ENCODE peak calls at places on chromosomes 7 and 10, in eight cellular contexts. One of them, this sample, is unnamed. For H3K9me3 and H3K4me1, the result is how much of the 10 kb centered on the place peaks cover.

GRCh38 chr7:101125989-101126650 is 784 bp upstream of the SERPINE1 start:
- DNase-seq in upper lobe of right lung: peak
- DNase-seq in heart left ventricle: peak
- DNase-seq in body of pancreas: peak
- DNase-seq in CD8-positive, alpha-beta memory T cell: no peak
- DNase-seq in left ventricle myocardium inferior: peak
- DNase-seq in SK-N-SH: no peak
- DNase-seq in lower lobe of right lung: peak
- DNase-seq in this sample: peak

GRCh38 chr7:35339811-35340210 is 85.9 kb upstream of the TBX20 start:
- DNase-seq in upper lobe of right lung: no peak
- DNase-seq in heart left ventricle: no peak
- DNase-seq in body of pancreas: no peak
- DNase-seq in CD8-positive, alpha-beta memory T cell: no peak
- DNase-seq in left ventricle myocardium inferior: no peak
- DNase-seq in SK-N-SH: no peak
- DNase-seq in lower lobe of right lung: no peak
- DNase-seq in this sample: no peak

GRCh38 chr10:52453501-52453900 is 139.4 kb downstream of the DKK1 start:
- DNase-seq in upper lobe of right lung: no peak
- DNase-seq in heart left ventricle: no peak
- DNase-seq in body of pancreas: no peak
- DNase-seq in CD8-positive, alpha-beta memory T cell: no peak
- DNase-seq in left ventricle myocardium inferior: no peak
- DNase-seq in SK-N-SH: no peak
- DNase-seq in lower lobe of right lung: no peak
- DNase-seq in this sample: no peak

GRCh38 chr7:148883233-148884048 is 650 bp downstream of the EZH2 start:
- DNase-seq in upper lobe of right lung: peak
- DNase-seq in heart left ventricle: peak
- DNase-seq in body of pancreas: peak
- DNase-seq in CD8-positive, alpha-beta memory T cell: peak
- DNase-seq in left ventricle myocardium inferior: peak
- DNase-seq in SK-N-SH: peak
- DNase-seq in lower lobe of right lung: peak
- DNase-seq in this sample: peak

GRCh38 chr10:21516270-21517131 is 9.0 kb downstream of the SKIDA1 start:
- DNase-seq in upper lobe of right lung: peak
- DNase-seq in heart left ventricle: peak
- DNase-seq in body of pancreas: peak
- DNase-seq in CD8-positive, alpha-beta memory T cell: peak
- DNase-seq in left ventricle myocardium inferior: peak
- DNase-seq in SK-N-SH: peak
- DNase-seq in lower lobe of right lung: peak
- DNase-seq in this sample: peak

GRCh38 chr7:2757904-2758672 is 70.1 kb downstream of the AMZ1 start:
- DNase-seq in upper lobe of right lung: peak
- DNase-seq in heart left ventricle: no peak
- DNase-seq in body of pancreas: peak
- DNase-seq in CD8-positive, alpha-beta memory T cell: peak
- DNase-seq in left ventricle myocardium inferior: no peak
- DNase-seq in SK-N-SH: peak
- DNase-seq in lower lobe of right lung: no peak
- DNase-seq in this sample: no peak

GRCh38 chr10:100146875-100147665 is 38.8 kb downstream of the ERLIN1 start:
- DNase-seq in upper lobe of right lung: no peak
- DNase-seq in heart left ventricle: no peak
- DNase-seq in body of pancreas: no peak
- DNase-seq in CD8-positive, alpha-beta memory T cell: no peak
- DNase-seq in left ventricle myocardium inferior: no peak
- DNase-seq in SK-N-SH: no peak
- DNase-seq in lower lobe of right lung: no peak
- DNase-seq in this sample: no peak

GRCh38 chr10:79491171-79491835 is 21.0 kb upstream of the EIF5AL1 start:
- DNase-seq in upper lobe of right lung: no peak
- DNase-seq in heart left ventricle: no peak
- DNase-seq in body of pancreas: no peak
- DNase-seq in CD8-positive, alpha-beta memory T cell: no peak
- DNase-seq in left ventricle myocardium inferior: no peak
- DNase-seq in SK-N-SH: no peak
- DNase-seq in lower lobe of right lung: no peak
- DNase-seq in this sample: no peak

GRCh38 chr10:50512743-50513416 is 110.9 kb downstream of the SGMS1 start:
- DNase-seq in upper lobe of right lung: no peak
- DNase-seq in heart left ventricle: no peak
- DNase-seq in body of pancreas: no peak
- DNase-seq in CD8-positive, alpha-beta memory T cell: peak
- DNase-seq in left ventricle myocardium inferior: no peak
- DNase-seq in SK-N-SH: no peak
- DNase-seq in lower lobe of right lung: no peak
- DNase-seq in this sample: no peak

GRCh38 chr7:106891545-106892410 is 26.7 kb downstream of the PIK3CG start:
- DNase-seq in upper lobe of right lung: no peak
- DNase-seq in heart left ventricle: no peak
- DNase-seq in body of pancreas: no peak
- DNase-seq in CD8-positive, alpha-beta memory T cell: no peak
- DNase-seq in left ventricle myocardium inferior: no peak
- DNase-seq in SK-N-SH: no peak
- DNase-seq in lower lobe of right lung: no peak
- DNase-seq in this sample: no peak

DNA sequence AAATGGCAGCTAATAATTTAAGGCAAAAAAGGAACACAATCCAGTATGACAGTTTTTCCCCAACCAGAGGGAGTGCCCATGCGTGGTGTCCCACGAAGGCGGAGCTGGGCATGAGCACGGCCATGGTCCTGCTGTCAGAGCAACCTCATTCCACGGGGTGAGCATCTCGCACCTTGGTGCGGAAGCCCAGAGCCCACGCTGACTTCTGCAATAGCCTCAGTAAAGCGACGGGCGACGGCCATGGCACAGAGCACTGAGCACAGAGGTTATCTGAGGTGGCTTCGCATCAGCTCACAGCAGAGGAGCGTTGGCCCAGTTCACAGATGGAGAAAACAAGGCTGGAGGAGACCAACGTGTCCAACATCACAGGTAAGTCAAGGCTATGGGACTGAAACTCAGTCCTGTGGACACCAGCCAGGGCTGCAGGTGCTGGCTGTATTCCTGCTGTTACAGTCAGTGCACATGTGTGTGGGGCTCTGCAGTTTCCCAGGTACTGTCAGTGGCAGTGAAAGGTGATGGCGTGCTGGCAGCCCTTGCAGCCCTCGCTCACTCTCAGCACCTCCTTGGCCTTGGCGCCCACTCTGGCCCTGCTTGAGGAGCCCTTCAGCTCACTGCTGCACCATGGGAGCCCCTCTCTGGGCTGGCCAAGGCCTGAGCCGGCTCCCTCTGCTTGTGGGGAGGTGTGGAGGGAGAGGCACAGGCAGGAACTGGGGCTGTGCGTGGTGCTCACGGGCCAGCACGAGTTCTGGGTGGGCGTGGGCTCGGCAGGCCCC is 525.6 kb downstream of the PTPRN2 start:
- DNase-seq in upper lobe of right lung: peak
- DNase-seq in heart left ventricle: no peak
- DNase-seq in body of pancreas: peak
- DNase-seq in CD8-positive, alpha-beta memory T cell: peak
- DNase-seq in left ventricle myocardium inferior: no peak
- DNase-seq in SK-N-SH: no peak
- DNase-seq in lower lobe of right lung: no peak
- DNase-seq in this sample: peak
- H3K9me3 ChIP-seq in upper lobe of right lung: under half
- H3K9me3 ChIP-seq in heart left ventricle: under half
- H3K9me3 ChIP-seq in body of pancreas: under half
- H3K9me3 ChIP-seq in CD8-positive, alpha-beta memory T cell: under half
- H3K9me3 ChIP-seq in left ventricle myocardium inferior: under half
- H3K9me3 ChIP-seq in SK-N-SH: under half
- H3K9me3 ChIP-seq in lower lobe of right lung: under half
- H3K9me3 ChIP-seq in this sample: under half

GRCh38 chr10:96267234-96267705 is 4.1 kb downstream of the BLNK start:
- DNase-seq in upper lobe of right lung: no peak
- DNase-seq in heart left ventricle: no peak
- DNase-seq in body of pancreas: no peak
- DNase-seq in CD8-positive, alpha-beta memory T cell: no peak
- DNase-seq in left ventricle myocardium inferior: no peak
- DNase-seq in SK-N-SH: no peak
- DNase-seq in lower lobe of right lung: no peak
- DNase-seq in this sample: no peak

GRCh38 chr10:96263684-96264083 is 7.7 kb downstream of the BLNK start:
- DNase-seq in upper lobe of right lung: no peak
- DNase-seq in heart left ventricle: no peak
- DNase-seq in body of pancreas: no peak
- DNase-seq in CD8-positive, alpha-beta memory T cell: no peak
- DNase-seq in left ventricle myocardium inferior: no peak
- DNase-seq in SK-N-SH: no peak
- DNase-seq in lower lobe of right lung: no peak
- DNase-seq in this sample: no peak

GRCh38 chr10:96264938-96265337 is 6.4 kb downstream of the BLNK start:
- DNase-seq in upper lobe of right lung: no peak
- DNase-seq in heart left ventricle: no peak
- DNase-seq in body of pancreas: no peak
- DNase-seq in CD8-positive, alpha-beta memory T cell: no peak
- DNase-seq in left ventricle myocardium inferior: no peak
- DNase-seq in SK-N-SH: no peak
- DNase-seq in lower lobe of right lung: no peak
- DNase-seq in this sample: no peak

GRCh38 chr10:96268341-96268909 is 2.9 kb downstream of the BLNK start:
- DNase-seq in upper lobe of right lung: no peak
- DNase-seq in heart left ventricle: no peak
- DNase-seq in body of pancreas: no peak
- DNase-seq in CD8-positive, alpha-beta memory T cell: no peak
- DNase-seq in left ventricle myocardium inferior: no peak
- DNase-seq in SK-N-SH: no peak
- DNase-seq in lower lobe of right lung: no peak
- DNase-seq in this sample: no peak

DNA sequence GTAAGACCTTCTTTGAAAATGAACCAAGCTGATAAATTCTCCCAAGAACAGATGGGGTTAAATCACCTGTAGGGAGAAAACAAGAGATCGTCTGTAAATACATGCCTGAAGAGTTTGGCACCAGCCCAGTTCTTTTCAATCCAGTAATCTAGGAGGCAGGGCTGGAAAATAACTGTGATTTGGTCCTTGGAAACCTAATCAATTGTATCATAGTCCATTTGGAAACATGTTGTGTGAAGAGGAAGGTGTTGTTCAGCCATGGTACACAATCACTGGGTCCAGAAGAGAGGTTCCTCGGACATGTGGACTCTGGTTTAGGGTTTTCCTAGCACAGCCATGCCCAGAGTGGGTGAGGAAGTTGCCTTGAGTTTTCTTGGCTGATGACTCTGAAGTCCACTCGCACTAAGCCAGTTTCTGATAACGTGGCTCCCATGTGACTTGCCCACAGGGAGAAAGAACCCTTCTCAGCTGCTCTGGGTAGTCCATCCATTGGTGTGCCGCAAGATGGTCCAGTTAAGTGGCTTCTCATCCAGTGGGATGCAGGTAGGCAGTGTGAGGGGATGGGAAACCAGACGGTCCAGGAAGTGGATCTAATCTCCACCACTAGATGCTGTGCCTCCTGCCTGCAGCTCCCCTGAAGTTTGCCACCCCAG is 5.1 kb downstream of the BLNK start:
- DNase-seq in upper lobe of right lung: no peak
- DNase-seq in heart left ventricle: no peak
- DNase-seq in body of pancreas: no peak
- DNase-seq in CD8-positive, alpha-beta memory T cell: no peak
- DNase-seq in left ventricle myocardium inferior: no peak
- DNase-seq in SK-N-SH: no peak
- DNase-seq in lower lobe of right lung: no peak
- DNase-seq in this sample: no peak
- H3K4me1 ChIP-seq in upper lobe of right lung: under half
- H3K4me1 ChIP-seq in heart left ventricle: under half
- H3K4me1 ChIP-seq in body of pancreas: half or more
- H3K4me1 ChIP-seq in CD8-positive, alpha-beta memory T cell: under half
- H3K4me1 ChIP-seq in left ventricle myocardium inferior: under half
- H3K4me1 ChIP-seq in SK-N-SH: under half
- H3K4me1 ChIP-seq in lower lobe of right lung: under half
- H3K4me1 ChIP-seq in this sample: under half

GRCh38 chr7:157983442-157984137 is 604.0 kb downstream of the PTPRN2 start:
- DNase-seq in upper lobe of right lung: peak
- DNase-seq in heart left ventricle: peak
- DNase-seq in body of pancreas: no peak
- DNase-seq in CD8-positive, alpha-beta memory T cell: no peak
- DNase-seq in left ventricle myocardium inferior: no peak
- DNase-seq in SK-N-SH: peak
- DNase-seq in lower lobe of right lung: no peak
- DNase-seq in this sample: peak
- H3K9me3 ChIP-seq in upper lobe of right lung: under half
- H3K9me3 ChIP-seq in heart left ventricle: under half
- H3K9me3 ChIP-seq in body of pancreas: under half
- H3K9me3 ChIP-seq in CD8-positive, alpha-beta memory T cell: under half
- H3K9me3 ChIP-seq in left ventricle myocardium inferior: under half
- H3K9me3 ChIP-seq in SK-N-SH: under half
- H3K9me3 ChIP-seq in lower lobe of right lung: under half
- H3K9me3 ChIP-seq in this sample: under half

GRCh38 chr7:77798394-77799077 is at the start of the genes PHTF2 and TMEM60:
- DNase-seq in upper lobe of right lung: peak
- DNase-seq in heart left ventricle: peak
- DNase-seq in body of pancreas: peak
- DNase-seq in CD8-positive, alpha-beta memory T cell: peak
- DNase-seq in left ventricle myocardium inferior: peak
- DNase-seq in SK-N-SH: peak
- DNase-seq in lower lobe of right lung: peak
- DNase-seq in this sample: peak
- H3K4me1 ChIP-seq in upper lobe of right lung: under half
- H3K4me1 ChIP-seq in heart left ventricle: half or more
- H3K4me1 ChIP-seq in body of pancreas: under half
- H3K4me1 ChIP-seq in CD8-positive, alpha-beta memory T cell: half or more
- H3K4me1 ChIP-seq in left ventricle myocardium inferior: half or more
- H3K4me1 ChIP-seq in SK-N-SH: under half
- H3K4me1 ChIP-seq in lower lobe of right lung: under half
- H3K4me1 ChIP-seq in this sample: under half

DNA sequence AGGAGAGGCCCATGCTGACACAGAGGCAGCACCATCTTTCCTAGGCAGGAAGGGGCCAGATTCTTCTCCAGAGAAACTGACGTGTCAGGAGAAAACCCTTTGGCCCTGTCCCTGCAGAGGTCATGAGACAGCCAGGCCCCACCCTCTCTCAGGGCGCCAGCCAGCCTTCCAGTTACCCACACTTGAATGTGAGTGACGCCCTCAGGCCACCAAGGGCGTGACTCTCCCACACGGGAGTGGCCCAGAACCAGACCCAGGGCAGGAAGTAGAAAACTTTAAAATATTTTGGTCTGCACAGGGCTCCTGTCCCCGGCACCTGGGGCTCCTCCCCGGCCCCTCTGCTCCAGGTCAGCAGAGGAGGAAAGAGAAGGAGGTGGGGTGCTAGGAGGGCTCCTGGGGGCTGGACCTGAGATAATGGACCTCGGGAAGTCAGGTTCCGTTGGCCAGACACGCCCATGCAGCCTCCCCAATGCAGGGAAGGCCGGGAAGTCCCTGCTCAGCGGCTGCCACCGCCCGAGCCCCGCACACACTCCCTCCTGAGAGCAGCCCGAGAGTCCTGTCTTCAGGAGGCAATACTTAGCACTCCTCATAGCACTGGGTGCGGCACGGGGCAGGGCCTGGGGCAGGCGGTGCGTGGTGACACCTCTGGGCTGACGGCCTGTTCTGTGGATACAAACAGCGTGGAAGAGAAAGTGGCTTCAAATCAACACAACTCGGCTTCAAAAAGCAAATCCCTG is 67.0 kb upstream of the CFAP46 start:
- DNase-seq in upper lobe of right lung: peak
- DNase-seq in heart left ventricle: peak
- DNase-seq in body of pancreas: peak
- DNase-seq in CD8-positive, alpha-beta memory T cell: no peak
- DNase-seq in left ventricle myocardium inferior: peak
- DNase-seq in SK-N-SH: no peak
- DNase-seq in lower lobe of right lung: peak
- DNase-seq in this sample: peak
- H3K9me3 ChIP-seq in upper lobe of right lung: under half
- H3K9me3 ChIP-seq in heart left ventricle: under half
- H3K9me3 ChIP-seq in body of pancreas: under half
- H3K9me3 ChIP-seq in CD8-positive, alpha-beta memory T cell: under half
- H3K9me3 ChIP-seq in left ventricle myocardium inferior: under half
- H3K9me3 ChIP-seq in SK-N-SH: under half
- H3K9me3 ChIP-seq in lower lobe of right lung: under half
- H3K9me3 ChIP-seq in this sample: under half